ENCODE peak calls at places on chromosomes 16 and 17, in four cellular contexts. One of them, this sample, is unnamed.

GRCh38 chr17:27542841-27543463 is 86.7 kb downstream of the KSR1 start:
- DNase-seq in AG10803: no peak
- DNase-seq in pancreas: no peak
- DNase-seq in lung: no peak
- DNase-seq in this sample: no peak

GRCh38 chr16:58755989-58756649 is 22.0 kb upstream of the GOT2 start:
- DNase-seq in lung: peak; percentile 42
- DNase-seq in pancreas: peak; percentile 37
- DNase-seq in AG10803: peak; percentile 64
- DNase-seq in this sample: peak; percentile 67

GRCh38 chr17:75110307-75110937 is 653 bp downstream of the ARMC7 start:
- DNase-seq in AG10803: peak; percentile 18
- DNase-seq in pancreas: no peak
- DNase-seq in lung: no peak
- DNase-seq in this sample: no peak

GRCh38 chr16:68197250-68197649 is 38.7 kb downstream of the ESRP2 start:
- DNase-seq in pancreas: no peak
- DNase-seq in AG10803: peak; percentile 35
- DNase-seq in lung: no peak
- DNase-seq in this sample: no peak

GRCh38 chr16:1775846-1776671 is 3.1 kb upstream of the MRPS34 start:
- DNase-seq in pancreas: peak; percentile 79
- DNase-seq in AG10803: no peak
- DNase-seq in lung: no peak
- DNase-seq in this sample: no peak

GRCh38 chr16:30949655-30950515 is 1.0 kb downstream of the ORAI3 start:
- DNase-seq in pancreas: peak; percentile 84
- DNase-seq in lung: peak; percentile 80
- DNase-seq in AG10803: peak; percentile 88
- DNase-seq in this sample: peak; percentile 82

GRCh38 chr16:85784813-85785212 is 14.5 kb downstream of the EMC8 start:
- DNase-seq in lung: no peak
- DNase-seq in pancreas: no peak
- DNase-seq in AG10803: no peak
- DNase-seq in this sample: no peak

GRCh38 chr16:64094992-64095579 is 1026.8 kb downstream of the CDH11 start:
- DNase-seq in lung: no peak
- DNase-seq in AG10803: peak; percentile 83
- DNase-seq in pancreas: no peak
- DNase-seq in this sample: no peak

GRCh38 chr17:66438101-66438500 is 135.7 kb downstream of the PRKCA start:
- DNase-seq in AG10803: no peak
- DNase-seq in lung: no peak
- DNase-seq in pancreas: no peak
- DNase-seq in this sample: no peak

GRCh38 chr16:53069772-53070171 is 15.0 kb downstream of the CHD9 start:
- DNase-seq in pancreas: no peak
- DNase-seq in AG10803: no peak
- DNase-seq in lung: no peak
- DNase-seq in this sample: no peak
- TF ChIP-seq CTCF in pancreas: no peak
- TF ChIP-seq CTCF in AG10803: no peak
- TF ChIP-seq CTCF in lung: no peak
- TF ChIP-seq CTCF in this sample: no peak

DNA sequence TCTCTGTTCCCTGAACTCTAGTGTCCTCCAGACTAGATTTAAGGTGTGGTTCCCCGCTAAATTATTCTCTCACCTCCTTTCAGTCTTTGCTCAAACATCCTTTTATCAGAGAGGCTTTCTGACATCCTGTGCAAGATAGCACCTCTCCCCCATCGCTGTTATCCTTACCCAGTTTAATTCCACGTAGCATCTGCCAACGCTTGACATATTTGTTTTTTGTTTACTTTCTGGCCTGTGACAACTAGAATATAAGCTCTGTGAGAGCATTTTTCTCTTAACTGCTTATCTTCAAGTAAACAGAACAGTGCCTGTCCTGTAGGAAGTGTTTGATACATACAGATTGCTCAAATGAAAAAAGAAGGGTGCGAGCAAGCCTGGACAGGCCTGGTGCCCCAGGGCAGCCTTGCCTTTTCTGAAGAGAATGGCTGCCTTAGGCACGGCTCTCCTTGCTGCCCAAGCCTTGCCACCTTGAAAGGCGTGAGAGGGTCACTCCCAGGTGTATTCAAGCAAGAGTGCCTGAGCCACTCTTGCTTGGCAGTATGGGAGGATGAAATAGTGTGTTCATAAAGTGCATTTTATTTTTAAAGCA is 9.7 kb downstream of the DYNLL2 start:
- DNase-seq in pancreas: no peak
- DNase-seq in lung: no peak
- DNase-seq in AG10803: no peak
- DNase-seq in this sample: no peak
- TF ChIP-seq CTCF in pancreas: no peak
- TF ChIP-seq CTCF in lung: no peak
- TF ChIP-seq CTCF in AG10803: no peak
- TF ChIP-seq CTCF in this sample: no peak

GRCh38 chr17:72477529-72477928 is 356.7 kb downstream of the SOX9 start:
- DNase-seq in AG10803: no peak
- DNase-seq in pancreas: peak; percentile 82
- DNase-seq in lung: no peak
- DNase-seq in this sample: no peak

GRCh38 chr17:72474740-72475477 is 354.1 kb downstream of the SOX9 start:
- DNase-seq in pancreas: no peak
- DNase-seq in lung: no peak
- DNase-seq in AG10803: no peak
- DNase-seq in this sample: no peak

GRCh38 chr17:72474243-72474642 is 353.4 kb downstream of the SOX9 start:
- DNase-seq in AG10803: no peak
- DNase-seq in lung: no peak
- DNase-seq in pancreas: no peak
- DNase-seq in this sample: no peak

GRCh38 chr17:72476575-72476986 is 355.8 kb downstream of the SOX9 start:
- DNase-seq in AG10803: no peak
- DNase-seq in lung: no peak
- DNase-seq in pancreas: no peak
- DNase-seq in this sample: no peak

GRCh38 chr17:72476134-72476533 is 355.3 kb downstream of the SOX9 start:
- DNase-seq in pancreas: no peak
- DNase-seq in AG10803: no peak
- DNase-seq in lung: no peak
- DNase-seq in this sample: no peak
- TF ChIP-seq CTCF in pancreas: no peak
- TF ChIP-seq CTCF in AG10803: no peak
- TF ChIP-seq CTCF in lung: no peak
- TF ChIP-seq CTCF in this sample: no peak

DNA sequence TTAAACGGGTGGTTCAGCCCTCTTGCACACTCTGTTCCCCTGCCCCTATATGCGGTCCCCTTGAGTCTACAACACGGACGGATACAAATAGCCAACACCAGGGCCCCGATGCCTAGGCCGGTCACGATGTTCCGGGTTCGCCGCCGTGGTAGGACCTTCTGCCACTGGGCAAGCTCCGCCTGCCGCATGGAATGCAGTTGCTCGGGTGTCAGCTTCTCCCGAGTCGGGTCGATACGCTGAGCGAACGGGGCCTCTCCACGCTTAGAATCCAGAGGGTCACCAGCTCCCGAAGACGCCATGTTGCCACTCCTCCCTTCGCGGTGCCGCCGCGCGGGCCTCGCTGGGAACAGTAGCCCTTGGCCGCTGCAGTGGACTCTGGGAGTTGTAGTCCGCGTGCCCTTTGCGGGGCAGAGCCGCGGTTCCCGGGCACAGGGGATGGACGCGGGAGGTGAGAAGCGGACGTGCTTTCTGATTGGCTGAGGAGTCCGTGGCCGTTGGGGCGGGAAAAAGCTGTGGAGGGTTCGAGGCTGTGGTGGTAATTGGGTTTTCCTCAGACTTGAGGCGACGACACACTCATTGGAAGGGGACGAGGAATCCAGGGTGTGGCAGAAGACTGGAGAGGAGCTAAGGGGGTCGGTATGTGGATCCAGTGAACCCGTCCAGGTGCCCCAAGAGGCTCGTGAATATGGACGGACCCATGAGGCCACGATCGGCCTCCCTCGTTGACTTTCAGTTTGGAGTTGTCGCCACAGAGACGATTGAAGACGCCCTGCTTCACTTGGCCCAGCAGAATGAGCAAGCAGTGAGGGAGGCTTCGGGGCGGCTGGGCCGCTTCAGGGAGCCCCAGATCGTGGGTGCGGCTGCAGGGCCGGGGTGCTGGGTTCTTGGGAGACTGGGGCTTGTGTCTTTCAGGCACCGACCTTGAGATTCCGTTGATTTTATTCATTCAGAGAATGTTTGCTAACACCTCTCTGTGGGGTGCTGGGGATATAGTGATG is at the start of the genes CNTD1 and COA3:
- DNase-seq in AG10803: peak; percentile 79
- DNase-seq in lung: peak; percentile 89
- DNase-seq in pancreas: peak; percentile 95
- DNase-seq in this sample: peak; percentile 87
- TF ChIP-seq CTCF in AG10803: peak; percentile 14
- TF ChIP-seq CTCF in lung: no peak
- TF ChIP-seq CTCF in pancreas: no peak
- TF ChIP-seq CTCF in this sample: no peak

GRCh38 chr17:33459078-33459940 is 166.2 kb upstream of the ASIC2 start:
- DNase-seq in lung: no peak
- DNase-seq in AG10803: no peak
- DNase-seq in pancreas: no peak
- DNase-seq in this sample: no peak
- TF ChIP-seq CTCF in lung: no peak
- TF ChIP-seq CTCF in AG10803: no peak
- TF ChIP-seq CTCF in pancreas: no peak
- TF ChIP-seq CTCF in this sample: no peak

GRCh38 chr17:19319771-19320505 is 42.6 kb downstream of the B9D1 start:
- DNase-seq in pancreas: no peak
- DNase-seq in lung: no peak
- DNase-seq in AG10803: no peak
- DNase-seq in this sample: no peak

GRCh38 chr17:19322861-19323260 is 39.7 kb downstream of the B9D1 start:
- DNase-seq in AG10803: no peak
- DNase-seq in lung: no peak
- DNase-seq in pancreas: no peak
- DNase-seq in this sample: no peak

GRCh38 chr17:19320876-19321275 is 41.6 kb downstream of the B9D1 start:
- DNase-seq in lung: no peak
- DNase-seq in pancreas: no peak
- DNase-seq in AG10803: no peak
- DNase-seq in this sample: no peak

GRCh38 chr17:19321481-19322128 is 40.9 kb downstream of the B9D1 start:
- DNase-seq in AG10803: no peak
- DNase-seq in lung: no peak
- DNase-seq in pancreas: no peak
- DNase-seq in this sample: no peak

DNA sequence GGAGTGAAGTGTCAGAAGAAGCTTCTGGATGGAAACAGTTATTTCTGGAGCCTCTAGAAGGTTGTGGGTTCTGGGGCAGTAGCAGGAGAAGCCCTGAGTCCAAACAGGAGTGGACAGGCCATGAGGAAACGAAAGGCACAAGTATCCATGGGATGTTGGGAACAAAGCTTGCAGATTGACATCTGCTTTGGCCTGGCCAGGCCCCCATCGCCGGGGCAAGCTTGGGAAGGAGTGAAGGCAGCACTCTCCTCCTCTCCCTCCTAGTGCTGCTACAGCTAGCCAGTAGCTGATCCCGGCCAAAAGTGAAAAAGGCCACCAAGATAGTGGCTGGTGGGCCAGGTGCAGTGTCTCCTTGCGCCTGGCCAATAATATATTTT is 40.4 kb downstream of the B9D1 start:
- DNase-seq in lung: no peak
- DNase-seq in AG10803: no peak
- DNase-seq in pancreas: no peak
- DNase-seq in this sample: no peak
- TF ChIP-seq CTCF in lung: no peak
- TF ChIP-seq CTCF in AG10803: no peak
- TF ChIP-seq CTCF in pancreas: no peak
- TF ChIP-seq CTCF in this sample: no peak

GRCh38 chr17:81373536-81374160 is 21.6 kb upstream of the BAHCC1 start:
- DNase-seq in lung: no peak
- DNase-seq in pancreas: no peak
- DNase-seq in AG10803: no peak
- DNase-seq in this sample: no peak

GRCh38 chr17:81368623-81369022 is 26.6 kb upstream of the BAHCC1 start:
- DNase-seq in pancreas: no peak
- DNase-seq in lung: no peak
- DNase-seq in AG10803: no peak
- DNase-seq in this sample: no peak

GRCh38 chr17:81370304-81370703 is 25.0 kb upstream of the BAHCC1 start:
- DNase-seq in pancreas: no peak
- DNase-seq in AG10803: no peak
- DNase-seq in lung: no peak
- DNase-seq in this sample: no peak

GRCh38 chr17:81374890-81375289 is 20.4 kb upstream of the BAHCC1 start:
- DNase-seq in pancreas: no peak
- DNase-seq in lung: no peak
- DNase-seq in AG10803: no peak
- DNase-seq in this sample: no peak

GRCh38 chr17:81371910-81372760 is 23.1 kb upstream of the BAHCC1 start:
- DNase-seq in lung: no peak
- DNase-seq in AG10803: peak; percentile 54
- DNase-seq in pancreas: peak; percentile 78
- DNase-seq in this sample: peak; percentile 80
- TF ChIP-seq CTCF in lung: no peak
- TF ChIP-seq CTCF in AG10803: peak; percentile 55
- TF ChIP-seq CTCF in pancreas: peak; percentile 9
- TF ChIP-seq CTCF in this sample: peak; percentile 38

DNA sequence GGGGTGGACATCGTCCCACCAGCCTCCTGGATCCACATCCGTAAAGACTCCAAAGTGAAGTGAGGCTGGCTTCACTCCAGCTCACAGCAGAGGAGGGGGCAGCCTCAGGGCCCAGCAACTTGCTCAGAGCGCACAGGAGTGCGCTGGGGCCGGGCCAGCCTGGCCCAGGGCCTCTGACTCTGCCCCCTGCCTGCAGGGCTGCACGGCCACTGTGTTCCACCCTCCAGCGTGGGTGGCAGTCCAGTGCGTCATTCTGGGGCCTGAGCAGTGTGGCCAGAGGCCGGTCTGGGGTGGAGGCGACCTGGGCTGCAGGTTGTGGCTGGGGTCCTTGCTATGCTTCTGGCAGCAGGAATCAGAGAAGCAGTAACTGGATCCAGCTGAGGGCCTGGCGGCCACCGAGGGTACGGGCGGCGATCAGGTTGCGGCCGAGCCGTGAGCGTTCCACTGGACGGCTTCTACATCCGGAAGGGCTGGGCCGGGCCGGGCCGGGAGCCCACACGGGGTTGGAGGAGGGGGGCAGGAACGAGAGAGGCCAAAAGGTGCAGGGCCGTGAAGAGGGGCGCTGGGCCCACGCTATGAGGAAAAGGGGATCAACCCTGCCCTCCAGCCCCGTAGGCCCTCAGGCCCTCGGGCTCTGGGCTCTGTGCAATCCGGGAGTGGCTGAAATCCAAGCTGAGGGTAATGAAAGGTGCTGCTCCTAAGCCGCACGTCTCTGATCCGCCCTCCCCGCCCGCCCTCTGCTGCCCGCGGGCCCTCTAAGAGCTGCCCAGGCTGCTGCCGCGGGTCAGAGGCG is at the start of gene FSCN2:
- DNase-seq in pancreas: peak; percentile 72
- DNase-seq in lung: no peak
- DNase-seq in AG10803: no peak
- DNase-seq in this sample: peak; percentile 8
- TF ChIP-seq CTCF in pancreas: no peak
- TF ChIP-seq CTCF in lung: no peak
- TF ChIP-seq CTCF in AG10803: peak; percentile 21
- TF ChIP-seq CTCF in this sample: peak; percentile 12

GRCh38 chr16:87461466-87461975 is 31.3 kb downstream of the ZCCHC14 start:
- DNase-seq in lung: peak; percentile 92
- DNase-seq in pancreas: peak; percentile 97
- DNase-seq in AG10803: no peak
- DNase-seq in this sample: peak; percentile 68
- TF ChIP-seq CTCF in lung: no peak
- TF ChIP-seq CTCF in pancreas: peak; percentile 52
- TF ChIP-seq CTCF in AG10803: no peak
- TF ChIP-seq CTCF in this sample: peak; percentile 47